ENCODE peak calls at places on chromosomes 16 and 17, in ten cellular contexts. A is spleen, P is uterus, F is thoracic aorta, Q is H9, E is endodermal cell, R is coronary artery, K is esophagus squamous epithelium, G is ovary, S is heart left ventricle. J is an unnamed sample.

GRCh38 chr17:80598813-80599545 is 54.3 kb downstream of the RPTOR start:
- DNase-seq in Q (no peak), E (peak; percentile 41), R (no peak), F (no peak), P (no peak), S (no peak), K (no peak), G (no peak), A (no peak), J (no peak)

GRCh38 chr17:20706752-20707372 is 127.3 kb downstream of the CDRT15L2 start:
- DNase-seq in A (no peak), S (no peak), K (no peak), R (no peak), P (no peak), E (no peak), G (no peak), F (no peak), Q (no peak), J (no peak)

GRCh38 chr17:75490173-75490743 is 25.1 kb downstream of the CASKIN2 start:
- DNase-seq in P (no peak), K (no peak), Q (no peak), R (no peak), A (no peak), E (no peak), G (no peak), S (no peak), F (no peak), J (no peak)

GRCh38 chr17:39782481-39782880 is 44.7 kb downstream of the GRB7 start:
- DNase-seq in F (no peak), R (no peak), K (no peak), E (no peak), S (no peak), G (no peak), A (no peak), P (no peak), Q (no peak), J (no peak)

GRCh38 chr17:44119798-44120197 is 3.6 kb downstream of the HDAC5 start:
- DNase-seq in G (no peak), R (peak; percentile 65), A (no peak), S (no peak), E (no peak), Q (no peak), F (no peak), P (no peak), K (no peak), J (no peak)

GRCh38 chr16:11251525-11252481 is 4.2 kb downstream of the SOCS1 start:
- DNase-seq in E (no peak), G (peak; percentile 28), P (no peak), F (no peak), R (no peak), K (no peak), S (no peak), A (peak; percentile 85), Q (no peak), J (peak; percentile 74)

GRCh38 chr17:2904135-2904534 is 107.9 kb downstream of the RAP1GAP2 start:
- DNase-seq in G (no peak), P (no peak), K (no peak), A (no peak), F (no peak), Q (peak; percentile 57), E (no peak), R (no peak), S (peak; percentile 70), J (no peak)

GRCh38 chr17:31427684-31428083 is 36.2 kb downstream of the RAB11FIP4 start:
- DNase-seq in Q (no peak), S (no peak), K (no peak), P (no peak), G (no peak), F (no peak), R (no peak), E (peak; percentile 41), A (peak; percentile 47), J (no peak)

GRCh38 chr17:50176559-50177471 is 11.0 kb downstream of the SGCA start:
- DNase-seq in P (no peak), S (no peak), K (no peak), Q (no peak), A (no peak), E (peak; percentile 78), G (no peak), R (no peak), F (no peak), J (no peak)

GRCh38 chr17:50175035-50175788 is 9.4 kb downstream of the SGCA start:
- DNase-seq in F (no peak), G (no peak), S (no peak), A (no peak), K (no peak), Q (no peak), R (no peak), E (no peak), P (no peak), J (no peak)

GRCh38 chr17:50177983-50178834 is 12.4 kb downstream of the SGCA start:
- DNase-seq in R (peak; percentile 96), K (no peak), F (peak; percentile 96), P (peak; percentile 70), E (peak; percentile 95), G (peak; percentile 79), Q (peak; percentile 88), A (peak; percentile 91), S (peak; percentile 88), J (no peak)

GRCh38 chr17:50180066-50180465 is 14.3 kb downstream of the SGCA start:
- DNase-seq in S (no peak), P (no peak), E (no peak), K (no peak), G (no peak), F (no peak), R (no peak), Q (no peak), A (no peak), J (no peak)

DNA sequence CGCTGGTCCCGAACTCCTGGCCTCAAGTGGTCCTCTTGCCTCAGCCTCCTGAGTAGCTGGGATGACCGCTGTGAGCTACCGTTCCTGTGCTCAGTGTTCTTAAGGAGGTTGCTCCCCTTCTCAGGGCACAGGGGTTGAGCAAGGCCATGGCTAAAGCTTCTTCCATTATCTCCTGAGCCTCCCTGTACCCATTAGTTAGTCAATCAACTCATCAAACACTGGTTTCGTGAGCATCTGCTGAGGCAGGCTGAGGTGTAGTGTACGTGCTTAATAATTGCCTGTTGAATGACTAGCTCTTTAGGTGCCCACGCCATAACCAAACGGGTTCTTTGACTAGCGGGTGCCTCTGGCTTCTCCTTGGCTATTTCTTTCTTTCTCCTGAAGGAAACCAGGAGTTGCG is 11.7 kb downstream of the SGCA start:
- DNase-seq in R (no peak), E (no peak), F (no peak), A (no peak), P (no peak), S (no peak), Q (no peak), G (no peak), K (no peak), J (no peak)
- H3K27ac ChIP-seq in R (peak overlapping the region; percentile 93), E (peak overlapping the region; percentile 71), F (peak overlapping the region; percentile 99), A (peak overlapping the region; percentile 37), P (peak overlapping the region; percentile 88), S (peak overlapping the region; percentile 85), Q (no peak overlapping the region), G (peak overlapping the region; percentile 81), K (peak overlapping the region; percentile 68), J (no peak overlapping the region)

GRCh38 chr17:67218385-67218950 is 26.5 kb downstream of the HELZ start:
- DNase-seq in F (no peak), P (no peak), S (no peak), Q (no peak), E (no peak), G (no peak), K (no peak), A (no peak), R (no peak), J (no peak)

GRCh38 chr17:67216544-67217320 is 28.3 kb downstream of the HELZ start:
- DNase-seq in F (no peak), S (no peak), R (no peak), K (no peak), A (no peak), P (no peak), Q (no peak), E (no peak), G (no peak), J (no peak)

GRCh38 chr17:67217446-67217845 is 27.6 kb downstream of the HELZ start:
- DNase-seq in G (no peak), R (no peak), P (no peak), E (no peak), K (no peak), S (no peak), A (no peak), Q (no peak), F (no peak), J (no peak)

GRCh38 chr17:67223924-67224323 is 21.1 kb downstream of the HELZ start:
- DNase-seq in K (no peak), S (no peak), E (no peak), A (no peak), Q (no peak), F (no peak), G (no peak), P (no peak), R (no peak), J (no peak)

GRCh38 chr17:67221062-67221998 is 23.7 kb downstream of the HELZ start:
- DNase-seq in R (no peak), E (peak; percentile 69), K (no peak), A (no peak), Q (no peak), F (no peak), G (no peak), P (no peak), S (peak; percentile 30), J (no peak)
- TF ChIP-seq CTCF in R (no peak), E (peak; percentile 82), K (peak; percentile 34), A (peak; percentile 63), Q (peak; percentile 69), F (peak; percentile 32), G (no peak), P (no peak), S (peak; percentile 74), J (peak; percentile 69)

DNA sequence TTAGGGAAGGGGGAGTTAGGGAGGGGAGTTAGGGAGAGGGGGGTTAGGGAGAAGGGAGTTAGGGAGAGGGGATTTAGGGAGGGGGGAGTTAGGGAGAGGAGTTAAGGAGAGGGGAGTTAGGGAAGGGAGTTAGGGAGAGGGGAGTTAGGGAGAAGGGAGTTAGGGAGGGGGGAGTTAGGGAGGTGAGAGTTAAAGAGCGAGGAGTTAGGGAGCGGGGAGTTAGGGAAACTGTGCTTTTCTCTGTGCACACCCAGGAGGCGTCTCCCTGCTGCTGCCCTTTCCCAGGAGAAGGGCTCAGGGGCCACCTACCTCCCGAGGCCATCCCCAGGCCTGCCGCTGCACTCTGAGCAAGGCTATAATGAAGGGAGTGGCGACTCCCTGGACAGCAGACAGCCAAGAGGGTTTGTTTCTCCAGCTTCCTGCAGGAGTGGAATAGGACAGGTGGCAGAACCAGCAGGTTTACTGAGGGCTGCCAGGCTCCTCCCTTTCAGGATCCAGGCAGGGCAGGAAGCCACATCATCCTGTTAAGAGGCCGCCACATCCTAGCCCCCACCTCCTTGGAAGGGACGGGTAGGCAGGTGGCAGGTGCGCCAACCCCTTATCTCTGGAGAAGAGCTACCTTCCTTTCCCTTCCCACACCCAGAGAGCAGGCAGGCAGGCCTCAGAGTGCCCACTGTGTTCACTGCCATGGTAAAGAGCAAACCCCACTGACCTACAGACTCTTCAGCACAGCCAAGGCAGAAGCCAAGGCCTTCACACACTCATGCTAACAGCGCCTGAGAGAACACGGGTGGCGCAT is 4.3 kb downstream of the CANT1 start:
- DNase-seq in G (peak; percentile 6), F (no peak), E (peak; percentile 32), S (no peak), P (peak; percentile 10), R (no peak), K (no peak), A (no peak), Q (no peak), J (no peak)
- H3K27ac ChIP-seq in G (no peak overlapping the region), F (no peak overlapping the region), E (no peak overlapping the region), S (no peak overlapping the region), P (no peak overlapping the region), R (no peak overlapping the region), K (peak overlapping the region; percentile 74), A (peak overlapping the region; percentile 58), Q (no peak overlapping the region), J (no peak overlapping the region)

GRCh38 chr16:9689597-9689996 is 492.6 kb downstream of the GRIN2A start:
- DNase-seq in G (no peak), S (no peak), K (no peak), A (no peak), R (no peak), F (no peak), Q (no peak), P (no peak), E (no peak), J (no peak)

DNA sequence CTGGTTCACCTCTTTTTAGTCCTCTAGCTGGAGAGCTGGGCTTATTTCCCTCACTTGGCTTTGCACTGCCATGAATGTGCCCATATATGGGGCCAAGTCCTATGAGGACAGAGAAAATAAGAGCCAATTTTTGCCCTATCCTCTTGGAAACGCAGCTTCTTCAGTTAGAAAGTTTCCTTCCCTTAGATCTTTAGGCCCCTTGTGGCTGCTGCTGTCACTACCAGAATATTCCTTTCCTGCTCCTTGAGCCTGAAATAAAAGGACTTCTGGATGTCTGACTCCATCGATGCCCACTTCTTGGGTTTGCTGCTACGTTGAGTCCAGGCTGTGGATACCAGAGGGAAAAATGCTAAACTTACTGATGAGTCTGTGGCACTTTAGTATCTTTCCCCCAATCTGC is 487.1 kb downstream of the GRIN2A start:
- DNase-seq in S (no peak), K (no peak), Q (no peak), G (no peak), F (no peak), E (peak; percentile 59), R (no peak), A (no peak), P (no peak), J (no peak)
- TF ChIP-seq CTCF in S (no peak), K (no peak), Q (peak; percentile 56), G (no peak), F (no peak), E (peak; percentile 68), R (no peak), A (no peak), P (no peak), J (no peak)

J was measured in CD8-positive, alpha-beta T cell.